ENCODE peak calls at places on chromosome 21, in six cellular contexts. I is GM12878, N is A549, A is IMR-90, P is K562, S is HepG2. O is an unnamed sample.

GRCh38 chr21:29265690-29266479 is 32.8 kb upstream of the BACH1 start:
- DNase-seq in I (peak; percentile 30), P (no peak), S (no peak), N (no peak), A (no peak), O (no peak)

GRCh38 chr21:21283810-21284209 is 285.6 kb downstream of the NCAM2 start:
- DNase-seq in N (no peak), I (no peak), P (no peak), S (no peak), A (no peak), O (no peak)

GRCh38 chr21:22993822-22994574 is 1995.8 kb downstream of the NCAM2 start:
- DNase-seq in I (no peak), S (no peak), N (no peak), A (no peak), P (no peak), O (no peak)

GRCh38 chr21:28521932-28522826 is 470.5 kb downstream of the LTN1 start:
- DNase-seq in I (no peak), S (no peak), N (no peak), A (peak; percentile 79), P (no peak), O (no peak)

GRCh38 chr21:46294647-46295176 is 8.6 kb downstream of the YBEY start:
- DNase-seq in P (peak; percentile 80), I (no peak), N (no peak), S (no peak), A (peak; percentile 68), O (peak; percentile 6)

GRCh38 chr21:21624674-21625073 is 626.5 kb downstream of the NCAM2 start:
- DNase-seq in A (peak; percentile 70), I (no peak), P (no peak), N (no peak), S (no peak), O (no peak)

GRCh38 chr21:46077674-46078101 is 20.2 kb upstream of the COL6A2 start:
- DNase-seq in N (no peak), S (no peak), I (no peak), A (no peak), P (no peak), O (no peak)

GRCh38 chr21:43864806-43865470 is at the start of gene AGPAT3:
- DNase-seq in N (no peak), I (no peak), S (no peak), A (no peak), P (peak; percentile 76), O (peak; percentile 59)

GRCh38 chr21:28230559-28230958 is 762.1 kb downstream of the LTN1 start:
- DNase-seq in P (no peak), S (no peak), A (peak; percentile 33), I (no peak), N (no peak), O (no peak)

GRCh38 chr21:24290151-24290833 is 1317.0 kb downstream of the MRPL39 start:
- DNase-seq in A (no peak), P (no peak), N (no peak), I (no peak), S (no peak), O (no peak)

GRCh38 chr21:35265170-35265877 is 216.2 kb upstream of the RUNX1 start:
- DNase-seq in I (no peak), P (no peak), N (peak; percentile 2), S (no peak), A (peak; percentile 79), O (no peak)

GRCh38 chr21:37536616-37537278 is 170.2 kb downstream of the DYRK1A start:
- DNase-seq in N (no peak), A (no peak), S (no peak), I (no peak), P (peak; percentile 46), O (no peak)

GRCh38 chr21:28554660-28555475 is 437.8 kb downstream of the LTN1 start:
- DNase-seq in A (peak; percentile 63), I (no peak), N (no peak), S (no peak), P (no peak), O (no peak)

GRCh38 chr21:14875704-14876364 is 189.0 kb downstream of the NRIP1 start:
- DNase-seq in P (peak; percentile 18), N (no peak), A (no peak), S (peak; percentile 11), I (peak; percentile 80), O (no peak)

GRCh38 chr21:10640446-10640845 is 119.1 kb downstream of the TPTE start:
- DNase-seq in A (no peak), P (no peak), S (no peak), N (no peak), I (no peak), O (no peak)

GRCh38 chr21:28742527-28742926 is 250.2 kb downstream of the LTN1 start:
- DNase-seq in P (no peak), N (no peak), A (peak; percentile 76), I (no peak), S (no peak), O (no peak)

GRCh38 chr21:33069994-33070811 is at the start of gene OLIG1:
- DNase-seq in N (peak; percentile 55), I (no peak), S (no peak), A (peak; percentile 10), P (no peak), O (peak; percentile 88)

GRCh38 chr21:33069645-33069993 is 322 bp upstream of the OLIG1 start:
- DNase-seq in P (no peak), I (no peak), A (no peak), S (no peak), N (no peak), O (no peak)

GRCh38 chr21:33069243-33069642 is 698 bp upstream of the OLIG1 start:
- DNase-seq in S (no peak), N (no peak), A (no peak), P (no peak), I (no peak), O (no peak)

GRCh38 chr21:33070921-33071877 is 1.3 kb downstream of the OLIG1 start:
- DNase-seq in I (no peak), A (no peak), N (no peak), S (no peak), P (no peak), O (no peak)

DNA sequence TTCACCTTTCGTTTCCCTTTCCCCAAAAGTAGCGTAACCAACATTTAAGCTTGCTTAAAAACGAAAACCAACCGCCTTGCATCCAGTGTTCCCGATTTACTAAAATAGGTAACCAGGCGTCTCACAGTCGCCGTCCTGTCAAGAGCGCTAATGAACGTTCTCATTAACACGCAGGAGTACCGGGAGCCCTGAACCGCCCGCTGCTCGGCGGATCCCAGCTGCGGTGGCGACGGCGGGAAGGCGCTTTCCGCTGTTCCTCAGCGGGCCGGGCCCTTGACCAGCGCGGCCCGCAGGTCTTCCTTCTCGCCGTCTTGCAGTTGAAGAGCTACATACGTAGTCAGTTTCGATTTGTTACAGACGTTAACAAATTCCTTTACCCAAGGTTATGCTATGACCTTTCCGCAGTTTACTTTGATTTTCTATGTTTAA is 2.0 kb downstream of the OLIG1 start:
- DNase-seq in P (no peak), I (no peak), S (no peak), A (peak; percentile 10), N (no peak), O (no peak)
- TF ChIP-seq BHLHE40 in P (no peak), I (no peak), S (no peak), A (no peak), N (no peak), O (no peak)

DNA sequence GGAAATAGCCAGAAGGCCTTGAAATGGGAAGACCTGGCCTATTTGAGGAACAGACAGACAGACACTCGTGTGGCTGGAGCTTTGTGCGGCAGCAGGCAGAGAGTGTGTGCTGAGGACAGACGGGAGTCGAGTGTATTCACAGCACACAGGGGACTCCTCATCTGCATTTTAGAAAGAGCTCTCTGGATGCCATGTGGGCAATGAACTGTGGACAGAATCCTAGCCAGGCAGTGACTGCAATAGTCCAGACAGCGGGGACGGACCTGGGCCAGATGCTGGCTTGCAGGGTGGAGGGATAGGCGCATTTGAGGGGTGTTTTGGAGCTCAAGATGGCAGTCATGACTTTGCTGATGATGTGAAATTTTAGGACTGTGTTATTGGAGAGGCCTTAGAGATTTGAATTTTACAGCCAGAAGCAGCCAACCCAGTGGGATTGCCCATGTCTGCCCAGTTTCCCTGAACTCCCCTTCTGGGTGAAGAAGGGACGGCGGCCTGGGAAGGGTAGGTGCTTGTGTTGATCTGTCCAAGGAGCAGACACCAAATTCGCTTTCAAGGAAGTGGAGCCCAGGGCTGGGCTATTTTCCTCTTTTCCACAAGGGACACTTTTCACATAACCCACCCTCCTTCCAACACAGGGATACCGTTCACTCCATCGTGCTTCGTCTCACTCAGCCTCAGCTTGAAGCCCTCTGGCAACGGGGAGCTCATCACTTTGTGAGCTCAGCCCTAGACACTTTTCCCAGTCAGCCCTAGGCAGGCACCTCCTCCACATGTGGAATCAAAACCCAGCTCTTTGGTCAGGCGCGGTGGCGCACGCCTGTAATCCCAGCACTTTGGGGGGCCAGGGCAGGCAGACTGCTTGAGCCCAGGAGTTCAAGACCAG is 43.8 kb downstream of the CHAF1B start:
- DNase-seq in N (no peak), P (no peak), A (no peak), S (no peak), I (no peak), O (no peak)
- TF ChIP-seq BHLHE40 in N (no peak), P (no peak), A (no peak), S (no peak), I (no peak), O (no peak)

DNA sequence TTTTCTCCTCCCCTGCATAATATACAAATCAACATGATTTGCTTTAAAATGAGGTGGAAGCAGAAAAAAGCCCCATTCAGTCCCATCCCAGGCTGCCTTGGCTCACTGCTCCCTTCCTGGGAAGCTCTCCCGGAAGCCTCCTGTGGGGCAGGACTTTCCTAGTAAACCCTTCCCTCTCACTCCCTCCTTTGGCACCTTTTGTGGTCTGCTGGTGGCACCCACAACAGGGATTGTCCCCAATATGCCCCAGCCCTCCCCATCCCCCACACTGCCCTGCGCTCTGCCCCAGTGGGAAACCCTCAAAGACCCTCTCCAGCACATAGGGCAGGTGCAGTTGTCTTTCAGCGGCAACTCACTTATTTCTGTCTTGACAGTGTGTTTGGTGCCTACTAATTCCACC is 1.8 kb upstream of the TMPRSS2 start:
- DNase-seq in I (no peak), A (no peak), S (no peak), P (no peak), N (no peak), O (no peak)
- TF ChIP-seq BHLHE40 in I (no peak), A (no peak), S (no peak), P (no peak), N (no peak), O (no peak)

GRCh38 chr21:34156957-34157356 is 83.6 kb downstream of the MRPS6 start:
- DNase-seq in P (no peak), S (no peak), N (no peak), A (no peak), I (no peak), O (no peak)

GRCh38 chr21:34158866-34159616 is 85.7 kb downstream of the MRPS6 start:
- DNase-seq in P (no peak), S (no peak), A (no peak), I (no peak), N (no peak), O (no peak)

GRCh38 chr21:34152500-34152899 is 79.1 kb downstream of the MRPS6 start:
- DNase-seq in N (no peak), I (no peak), A (no peak), P (no peak), S (no peak), O (no peak)

GRCh38 chr21:34157456-34158025 is 84.2 kb downstream of the MRPS6 start:
- DNase-seq in I (no peak), N (no peak), A (no peak), S (no peak), P (no peak), O (no peak)

DNA sequence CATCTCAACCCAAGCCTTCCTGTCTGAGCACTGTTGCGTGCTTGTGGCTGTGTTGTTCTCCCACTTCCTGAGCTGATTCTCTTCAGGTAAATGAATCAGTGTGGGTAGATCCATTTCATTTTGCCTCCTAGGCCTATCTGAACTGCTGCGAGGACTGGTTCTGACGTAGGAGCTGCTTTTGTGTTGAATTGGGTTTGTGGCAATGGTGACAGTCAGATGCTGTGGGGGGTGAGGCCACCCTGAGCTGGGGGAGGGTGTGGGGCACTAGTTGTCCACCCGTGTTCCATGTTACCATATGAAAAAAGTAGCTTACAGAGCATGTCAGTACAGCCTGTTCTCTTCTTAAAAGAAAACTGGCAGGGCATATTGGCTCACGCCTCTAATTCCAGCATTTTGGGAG is 81.5 kb downstream of the MRPS6 start:
- DNase-seq in I (no peak), P (no peak), S (no peak), N (no peak), A (no peak), O (no peak)
- TF ChIP-seq BHLHE40 in I (no peak), P (no peak), S (no peak), N (no peak), A (no peak), O (no peak)